ENCODE peak calls at places on chromosomes 2 and 18, in seven cellular contexts. F, I, V, L, B, M and J are unnamed samples.

GRCh38 chr2:99940963-99941362 is 201.4 kb downstream of the AFF3 start:
- DNase-seq in F (no peak), I (no peak), V (peak), L (no peak), B (no peak), M (no peak), J (peak)

GRCh38 chr2:128261245-128262128 is 57.2 kb downstream of the HS6ST1 start:
- DNase-seq in F (no peak), I (no peak), V (no peak), L (no peak), B (no peak), M (no peak), J (no peak)

GRCh38 chr2:171436307-171436706 is 2.3 kb downstream of the DCAF17 start:
- DNase-seq in F (no peak), I (no peak), V (no peak), L (no peak), B (no peak), M (no peak), J (peak)

GRCh38 chr2:12081481-12082210 is 335.2 kb downstream of the LPIN1 start:
- DNase-seq in F (no peak), I (no peak), V (no peak), L (peak), B (no peak), M (no peak), J (no peak)

GRCh38 chr2:96856776-96857673 is 791 bp downstream of the ANKRD39 start:
- DNase-seq in F (peak), I (no peak), V (no peak), L (no peak), B (no peak), M (peak), J (no peak)

GRCh38 chr2:133249362-133249761 is 318.9 kb downstream of the NCKAP5 start:
- DNase-seq in F (no peak), I (no peak), V (no peak), L (no peak), B (no peak), M (no peak), J (no peak)

GRCh38 chr2:48527211-48527880 is 2.6 kb upstream of the STON1 start:
- DNase-seq in F (no peak), I (no peak), V (no peak), L (no peak), B (no peak), M (no peak), J (peak)

GRCh38 chr2:29223851-29224692 is 108.9 kb downstream of the CLIP4 start:
- DNase-seq in F (peak), I (no peak), V (no peak), L (no peak), B (no peak), M (no peak), J (peak)

GRCh38 chr2:69111036-69111435 is 98.1 kb downstream of the ANTXR1 start:
- DNase-seq in F (no peak), I (no peak), V (no peak), L (no peak), B (no peak), M (no peak), J (no peak)

GRCh38 chr2:54613794-54614257 is 109.6 kb upstream of the EML6 start:
- DNase-seq in F (no peak), I (no peak), V (no peak), L (no peak), B (no peak), M (no peak), J (no peak)

GRCh38 chr2:16126141-16126968 is 186.0 kb downstream of the MYCN start:
- DNase-seq in F (no peak), I (no peak), V (no peak), L (no peak), B (no peak), M (no peak), J (no peak)

GRCh38 chr2:204586444-204587165 is 41.3 kb downstream of the PARD3B start:
- DNase-seq in F (no peak), I (no peak), V (no peak), L (no peak), B (no peak), M (no peak), J (no peak)

GRCh38 chr2:8821276-8822217 is 15.9 kb downstream of the KIDINS220 start:
- DNase-seq in F (peak), I (no peak), V (peak), L (no peak), B (peak), M (peak), J (peak)

GRCh38 chr18:50285071-50285470 is 2.4 kb downstream of the CXXC1 start:
- DNase-seq in F (no peak), I (no peak), V (no peak), L (no peak), B (no peak), M (no peak), J (no peak)

GRCh38 chr2:6626406-6627012 is 239.2 kb downstream of the CMPK2 start:
- DNase-seq in F (no peak), I (no peak), V (no peak), L (no peak), B (no peak), M (no peak), J (no peak)

DNA sequence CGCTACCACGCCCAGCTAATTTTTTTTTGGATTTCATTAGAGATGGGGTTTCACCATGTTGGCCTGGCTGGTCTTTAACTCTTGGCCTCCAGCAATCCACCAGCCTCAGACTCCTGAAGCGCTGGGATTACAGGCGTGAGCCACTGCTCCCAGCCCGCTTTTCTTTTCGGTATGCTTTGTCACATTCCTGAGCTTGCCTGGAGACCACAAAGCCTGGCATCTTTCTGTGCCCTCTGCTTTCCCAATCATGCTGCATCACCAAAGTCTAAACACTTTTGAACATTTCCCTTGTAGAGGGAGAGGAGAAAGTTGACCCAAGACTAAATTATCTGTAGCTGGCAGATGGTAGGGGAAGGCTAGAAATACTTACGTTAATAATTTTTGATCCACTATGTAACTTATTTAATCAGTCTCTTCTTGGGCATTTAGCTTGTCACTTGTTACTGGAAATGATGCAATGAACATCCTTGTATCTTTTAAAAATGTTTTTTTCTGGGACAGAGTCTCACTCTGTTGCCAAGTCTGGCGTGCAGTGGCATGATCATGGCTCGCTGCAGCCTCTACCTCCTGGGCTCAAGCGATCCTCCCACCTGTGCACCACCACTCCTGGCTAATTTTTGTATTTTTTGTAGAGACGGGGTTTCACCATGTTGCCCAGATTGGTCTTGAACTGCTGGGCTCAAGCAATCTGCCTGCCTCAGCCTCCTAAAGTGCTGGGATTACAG is 2.7 kb upstream of the NPC1 start:
- DNase-seq in F (no peak), I (no peak), V (no peak), L (no peak), B (no peak), M (no peak), J (no peak)
- H3K4me3 ChIP-seq in F (no peak), I (no peak), V (no peak), L (no peak), B (no peak), M (no peak), J (no peak)

GRCh38 chr2:10432315-10433181 is 15.6 kb downstream of the ODC1 start:
- DNase-seq in F (no peak), I (no peak), V (no peak), L (no peak), B (no peak), M (no peak), J (no peak)

GRCh38 chr2:10433264-10433947 is 14.7 kb downstream of the ODC1 start:
- DNase-seq in F (no peak), I (no peak), V (no peak), L (no peak), B (no peak), M (no peak), J (no peak)

GRCh38 chr2:10430886-10431622 is 17.1 kb downstream of the ODC1 start:
- DNase-seq in F (no peak), I (no peak), V (no peak), L (no peak), B (no peak), M (no peak), J (no peak)

GRCh38 chr2:10433948-10434884 is 13.9 kb downstream of the ODC1 start:
- DNase-seq in F (no peak), I (no peak), V (no peak), L (no peak), B (peak), M (no peak), J (no peak)

GRCh38 chr2:10431797-10432196 is 16.3 kb downstream of the ODC1 start:
- DNase-seq in F (no peak), I (no peak), V (no peak), L (no peak), B (no peak), M (no peak), J (no peak)
- H3K4me3 ChIP-seq in F (no peak), I (peak), V (no peak), L (no peak), B (peak), M (no peak), J (no peak)

DNA sequence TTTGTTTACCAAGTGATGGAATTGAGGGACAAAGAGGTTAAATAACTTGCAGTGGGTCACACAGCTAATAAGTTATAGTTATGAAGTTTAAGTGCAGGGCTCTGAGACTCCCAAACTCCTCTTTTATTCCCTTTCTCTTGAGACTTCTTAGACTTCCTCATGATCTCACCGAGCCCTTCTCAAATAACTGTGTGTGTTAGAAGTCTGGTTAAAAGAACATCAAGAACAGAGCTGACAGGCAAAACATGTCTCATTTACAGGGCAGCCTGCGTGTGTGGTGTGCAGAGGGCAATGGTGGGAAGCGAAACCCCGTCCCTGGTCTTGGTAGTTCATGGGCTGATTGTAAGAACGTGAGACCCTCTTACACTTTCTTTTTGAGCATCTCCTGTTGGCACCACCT is 368.0 kb downstream of the SLC4A3 start:
- DNase-seq in F (no peak), I (no peak), V (no peak), L (no peak), B (no peak), M (no peak), J (no peak)
- H3K4me3 ChIP-seq in F (no peak), I (no peak), V (no peak), L (no peak), B (no peak), M (no peak), J (no peak)

GRCh38 chr2:240454031-240454901 is 18.8 kb downstream of the GPC1 start:
- DNase-seq in F (no peak), I (no peak), V (no peak), L (no peak), B (no peak), M (peak), J (no peak)

GRCh38 chr2:240452471-240453256 is 17.2 kb downstream of the GPC1 start:
- DNase-seq in F (peak), I (no peak), V (peak), L (no peak), B (peak), M (peak), J (no peak)

GRCh38 chr2:240451791-240452470 is 16.5 kb downstream of the GPC1 start:
- DNase-seq in F (no peak), I (no peak), V (no peak), L (no peak), B (no peak), M (peak), J (no peak)

GRCh38 chr2:240455227-240455718 is 19.8 kb downstream of the GPC1 start:
- DNase-seq in F (no peak), I (no peak), V (no peak), L (no peak), B (no peak), M (no peak), J (no peak)

GRCh38 chr2:240453461-240454030 is 18.1 kb downstream of the GPC1 start:
- DNase-seq in F (no peak), I (no peak), V (no peak), L (no peak), B (no peak), M (peak), J (no peak)
- H3K4me3 ChIP-seq in F (no peak), I (no peak), V (no peak), L (no peak), B (no peak), M (no peak), J (peak)

GRCh38 chr2:74715880-74716279 is 61.8 kb downstream of the SEMA4F start:
- DNase-seq in F (no peak), I (no peak), V (no peak), L (no peak), B (no peak), M (no peak), J (no peak)
- H3K4me3 ChIP-seq in F (peak), I (peak), V (no peak), L (peak), B (peak), M (peak), J (peak)

GRCh38 chr2:40488101-40488598 is 36.3 kb upstream of the SLC8A1 start:
- DNase-seq in F (no peak), I (peak), V (no peak), L (no peak), B (peak), M (no peak), J (no peak)

GRCh38 chr2:40488927-40489677 is 37.2 kb upstream of the SLC8A1 start:
- DNase-seq in F (no peak), I (no peak), V (no peak), L (peak), B (no peak), M (no peak), J (no peak)

GRCh38 chr2:40487592-40487991 is 35.7 kb upstream of the SLC8A1 start:
- DNase-seq in F (no peak), I (no peak), V (no peak), L (no peak), B (no peak), M (no peak), J (no peak)

GRCh38 chr2:40485319-40485718 is 33.4 kb upstream of the SLC8A1 start:
- DNase-seq in F (no peak), I (no peak), V (no peak), L (no peak), B (no peak), M (no peak), J (no peak)

DNA sequence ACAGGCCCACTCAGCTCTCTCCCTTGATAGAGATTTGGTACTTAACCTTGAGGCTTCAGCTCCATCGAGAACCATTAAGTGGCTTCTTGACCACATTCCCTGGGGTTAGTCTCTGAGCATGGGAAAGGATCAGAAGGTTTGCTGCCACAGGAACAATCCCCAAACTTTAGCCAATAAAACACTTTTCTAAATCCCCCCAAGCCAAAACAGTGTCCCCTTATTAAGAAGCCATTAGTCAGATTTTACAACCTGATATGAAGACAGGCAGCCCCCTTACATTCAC is 37.7 kb upstream of the SLC8A1 start:
- DNase-seq in F (no peak), I (no peak), V (no peak), L (no peak), B (no peak), M (no peak), J (no peak)
- H3K4me3 ChIP-seq in F (no peak), I (no peak), V (no peak), L (peak), B (no peak), M (peak), J (peak)